ENCODE peak calls at places on chromosomes 12 and 14, in seven cellular contexts. P is sciatic nerve; K is lower lobe of right lung; C is activated T-helper 1 cell treated with Interleukin-2 at 50 U/mL for 16 hours; S is activated naive CD4-positive, alpha-beta T cell treated with anti-CD3 and anti-CD28 coated beads for 36 hours; M is AG09309; T is fibroblast of pulmonary artery. Y is an unnamed sample.

GRCh38 chr14:61147898-61148549 is 133.1 kb downstream of the TMEM30B start:
- DNase-seq in M (peak), P (peak), C (no peak), K (no peak), T (peak), S (no peak), Y (no peak)

GRCh38 chr12:12562016-12562483 is 613 bp downstream of the DUSP16 start:
- DNase-seq in C (no peak), S (peak), M (no peak), T (peak), P (peak), K (peak), Y (peak)

GRCh38 chr12:108570743-108571603 is 8.6 kb downstream of the ISCU start:
- DNase-seq in S (peak), C (no peak), K (no peak), M (no peak), P (no peak), T (peak), Y (no peak)

GRCh38 chr12:113048716-113049127 is 7.8 kb upstream of the DTX1 start:
- DNase-seq in M (peak), C (peak), T (peak), K (no peak), P (peak), S (peak), Y (no peak)

GRCh38 chr14:59254146-59254910 is 65.9 kb downstream of the DAAM1 start:
- DNase-seq in S (no peak), P (peak), K (peak), T (peak), C (no peak), M (no peak), Y (peak)

GRCh38 chr14:84646791-84647500 is 883.0 kb upstream of the FLRT2 start:
- DNase-seq in C (no peak), K (no peak), S (no peak), T (peak), M (no peak), P (no peak), Y (no peak)

GRCh38 chr12:124248862-124249825 is 45.7 kb upstream of the RFLNA start:
- DNase-seq in K (no peak), S (no peak), P (peak), T (no peak), M (no peak), C (no peak), Y (no peak)

GRCh38 chr14:21264025-21264801 is 5.0 kb downstream of the HNRNPC start:
- DNase-seq in M (peak), P (no peak), S (no peak), K (no peak), T (peak), C (no peak), Y (no peak)